ENCODE peak calls at places on chromosomes 3 and 15, in nine cellular contexts. Y, U, R, F, W, O, E, G and N are unnamed samples.

GRCh38 chr3:13285007-13285567 is 135.0 kb downstream of the NUP210 start:
- DNase-seq in G (no peak), R (no peak), W (no peak), F (no peak), O (no peak), U (no peak), E (no peak), Y (no peak), N (no peak)

GRCh38 chr3:171376125-171376947 is 83.9 kb downstream of the TNIK start:
- DNase-seq in W (no peak), U (no peak), F (peak; percentile 49), E (no peak), G (no peak), O (no peak), Y (no peak), R (no peak), N (no peak)

GRCh38 chr3:197256836-197257444 is 41.5 kb downstream of the DLG1 start:
- DNase-seq in O (no peak), G (peak; percentile 65), E (no peak), W (peak; percentile 44), Y (no peak), F (peak; percentile 25), U (no peak), R (peak; percentile 38), N (no peak)

GRCh38 chr3:97705739-97706138 is 58.8 kb upstream of the ARL6 start:
- DNase-seq in Y (no peak), O (no peak), U (no peak), F (no peak), R (no peak), W (no peak), G (no peak), E (no peak), N (no peak)

GRCh38 chr3:194251007-194251406 is 100.1 kb downstream of the CPN2 start:
- DNase-seq in O (no peak), R (no peak), F (no peak), Y (no peak), W (no peak), U (no peak), G (no peak), E (no peak), N (peak; percentile 27)

GRCh38 chr3:52532517-52532837 is 1.2 kb downstream of the NT5DC2 start:
- DNase-seq in O (peak; percentile 50), Y (no peak), W (no peak), E (no peak), F (peak; percentile 43), U (no peak), G (peak; percentile 56), R (no peak), N (peak; percentile 62)

GRCh38 chr3:14148041-14148985 is 23.5 kb downstream of the TMEM43 start:
- DNase-seq in U (no peak), O (no peak), W (no peak), E (no peak), R (no peak), G (no peak), F (no peak), Y (no peak), N (peak; percentile 41)

GRCh38 chr15:67049351-67050044 is 15.9 kb upstream of the SMAD3 start:
- DNase-seq in F (peak; percentile 82), R (no peak), W (no peak), U (no peak), G (no peak), E (no peak), Y (no peak), O (no peak), N (no peak)

GRCh38 chr3:119294402-119294888 is 262 bp downstream of the ARHGAP31 start:
- DNase-seq in W (no peak), E (no peak), Y (peak; percentile 32), U (peak; percentile 37), O (peak; percentile 73), F (no peak), R (peak; percentile 47), G (peak; percentile 86), N (no peak)

GRCh38 chr15:98085003-98085639 is 124.6 kb downstream of the ARRDC4 start:
- DNase-seq in Y (no peak), F (peak; percentile 43), R (peak; percentile 62), E (no peak), W (no peak), O (no peak), G (peak; percentile 54), U (peak; percentile 23), N (peak; percentile 62)

GRCh38 chr15:69080203-69080957 is 65.9 kb downstream of the NOX5 start:
- DNase-seq in Y (no peak), O (no peak), F (no peak), G (no peak), W (no peak), U (no peak), E (no peak), R (no peak), N (no peak)

GRCh38 chr3:52299815-52300611 is 12.4 kb downstream of the GLYCTK start:
- DNase-seq in G (no peak), U (no peak), Y (no peak), W (no peak), R (peak; percentile 56), E (no peak), O (no peak), F (no peak), N (no peak)

GRCh38 chr15:90211440-90212168 is 10.5 kb downstream of the SEMA4B start:
- DNase-seq in G (no peak), R (peak; percentile 64), U (peak; percentile 96), Y (no peak), E (no peak), F (no peak), O (no peak), W (no peak), N (peak; percentile 89)

GRCh38 chr3:47057212-47057671 is 77.8 kb downstream of the NBEAL2 start:
- DNase-seq in W (no peak), O (no peak), R (no peak), Y (no peak), E (no peak), F (no peak), U (no peak), G (peak; percentile 10), N (no peak)

GRCh38 chr15:24269166-24269571 is 406.4 kb upstream of the NPAP1 start:
- DNase-seq in Y (no peak), R (no peak), O (no peak), U (no peak), E (no peak), W (no peak), F (no peak), G (no peak), N (peak; percentile 50)